ENCODE peak calls at places on chromosomes 2 and 18, in nine cellular contexts. F is BJ; H is keratinocyte; D is lower lobe of right lung; T is fibroblast of mammary gland; S is DND-41; B is mesendoderm; C is astrocyte of the spinal cord; Y is effector memory CD4-positive, alpha-beta T cell. Q is an unnamed sample.

GRCh38 chr2:226835420-226835795 is 446 bp upstream of the RHBDD1 start:
- DNase-seq in F (no peak), H (no peak), D (no peak), T (peak), S (no peak), B (peak), C (no peak), Y (no peak), Q (no peak)

GRCh38 chr18:3041857-3042256 is 28.9 kb upstream of the LPIN2 start:
- DNase-seq in F (no peak), H (no peak), D (no peak), T (no peak), S (no peak), B (no peak), C (no peak), Y (no peak), Q (no peak)

GRCh38 chr18:42141439-42141838 is 186.4 kb downstream of the PIK3C3 start:
- DNase-seq in F (no peak), H (no peak), D (no peak), T (peak), S (no peak), B (peak), C (no peak), Y (no peak), Q (peak)

GRCh38 chr2:242031481-242032019 is 162.0 kb downstream of the RTP5 start:
- DNase-seq in F (peak), H (no peak), D (no peak), T (peak), S (peak), B (no peak), C (peak), Y (peak), Q (peak)

GRCh38 chr2:17303054-17303453 is 215.2 kb downstream of the RAD51AP2 start:
- DNase-seq in F (no peak), H (peak), D (no peak), T (no peak), S (no peak), B (no peak), C (peak), Y (no peak), Q (peak)

GRCh38 chr2:160132761-160133160 is 67.3 kb downstream of the ITGB6 start:
- DNase-seq in F (no peak), H (no peak), D (no peak), T (no peak), S (no peak), B (no peak), C (no peak), Y (no peak), Q (no peak)

GRCh38 chr2:222656544-222657446 is 903 bp upstream of the FARSB start:
- DNase-seq in F (no peak), H (no peak), D (no peak), T (no peak), S (peak), B (no peak), C (no peak), Y (no peak), Q (no peak)

GRCh38 chr2:177983183-177983788 is 89.3 kb downstream of the PDE11A start:
- DNase-seq in F (no peak), H (no peak), D (no peak), T (peak), S (peak), B (peak), C (peak), Y (no peak), Q (peak)

GRCh38 chr18:36782710-36783109 is 46.1 kb downstream of the TPGS2 start:
- DNase-seq in F (no peak), H (no peak), D (no peak), T (no peak), S (no peak), B (no peak), C (no peak), Y (no peak), Q (no peak)

GRCh38 chr2:19799881-19800780 is 101.7 kb downstream of the TTC32 start:
- DNase-seq in F (no peak), H (no peak), D (no peak), T (peak), S (no peak), B (no peak), C (peak), Y (no peak), Q (peak)

GRCh38 chr2:30252723-30253688 is 21.7 kb downstream of the LBH start:
- DNase-seq in F (peak), H (no peak), D (no peak), T (peak), S (no peak), B (peak), C (peak), Y (no peak), Q (peak)

GRCh38 chr2:188443207-188443606 is 151.5 kb downstream of the GULP1 start:
- DNase-seq in F (no peak), H (no peak), D (no peak), T (no peak), S (no peak), B (no peak), C (peak), Y (no peak), Q (no peak)

GRCh38 chr18:47050468-47050867 is 15.0 kb upstream of the ELOA2 start:
- DNase-seq in F (no peak), H (no peak), D (no peak), T (peak), S (peak), B (peak), C (peak), Y (no peak), Q (peak)

GRCh38 chr2:7966032-7966431 is 715.8 kb upstream of the ID2 start:
- DNase-seq in F (no peak), H (no peak), D (no peak), T (no peak), S (no peak), B (no peak), C (no peak), Y (no peak), Q (no peak)

GRCh38 chr2:121564905-121565304 is 34.2 kb downstream of the RNU4ATAC start:
- DNase-seq in F (no peak), H (no peak), D (no peak), T (no peak), S (no peak), B (no peak), C (no peak), Y (no peak), Q (no peak)

GRCh38 chr2:154452906-154453493 is 245.5 kb upstream of the KCNJ3 start:
- DNase-seq in F (no peak), H (no peak), D (no peak), T (peak), S (no peak), B (peak), C (peak), Y (no peak), Q (peak)

GRCh38 chr2:145744541-145745386 is 1224.8 kb upstream of the ZEB2 start:
- DNase-seq in F (peak), H (no peak), D (no peak), T (peak), S (no peak), B (no peak), C (peak), Y (no peak), Q (peak)

GRCh38 chr2:176174850-176175728 is 13.4 kb upstream of the HOXD1 start:
- DNase-seq in F (no peak), H (no peak), D (no peak), T (no peak), S (no peak), B (peak), C (no peak), Y (no peak), Q (no peak)

GRCh38 chr2:85851253-85851955 is 37.4 kb downstream of the ST3GAL5 start:
- DNase-seq in F (peak), H (no peak), D (no peak), T (peak), S (no peak), B (no peak), C (no peak), Y (no peak), Q (peak)

GRCh38 chr2:241558532-241559488 is at the start of gene BOK:
- DNase-seq in F (no peak), H (no peak), D (peak), T (peak), S (no peak), B (peak), C (peak), Y (no peak), Q (peak)

GRCh38 chr18:55302337-55302833 is 285.6 kb downstream of the TCF4 start:
- DNase-seq in F (no peak), H (no peak), D (no peak), T (peak), S (no peak), B (peak), C (no peak), Y (no peak), Q (peak)

GRCh38 chr2:101310591-101311389 is 2.3 kb upstream of the RNF149 start:
- DNase-seq in F (no peak), H (no peak), D (no peak), T (peak), S (no peak), B (no peak), C (no peak), Y (no peak), Q (peak)

GRCh38 chr2:102187191-102188150 is 648 bp downstream of the IL1RL2 start:
- DNase-seq in F (no peak), H (no peak), D (peak), T (peak), S (no peak), B (peak), C (peak), Y (peak), Q (peak)

GRCh38 chr2:141062443-141062842 is 1068.4 kb downstream of the LRP1B start:
- DNase-seq in F (no peak), H (no peak), D (no peak), T (no peak), S (no peak), B (no peak), C (no peak), Y (no peak), Q (no peak)

GRCh38 chr18:4093676-4094075 is 361.4 kb downstream of the DLGAP1 start:
- DNase-seq in F (no peak), H (no peak), D (no peak), T (no peak), S (no peak), B (no peak), C (no peak), Y (no peak), Q (no peak)

GRCh38 chr2:105804266-105804665 is 59.6 kb downstream of the NCK2 start:
- DNase-seq in F (no peak), H (no peak), D (no peak), T (no peak), S (no peak), B (no peak), C (peak), Y (no peak), Q (peak)

GRCh38 chr18:34913837-34914755 is 127.1 kb upstream of the MAPRE2 start:
- DNase-seq in F (no peak), H (no peak), D (no peak), T (no peak), S (no peak), B (peak), C (peak), Y (no peak), Q (no peak)

GRCh38 chr2:190950566-190950991 is 63.4 kb downstream of the STAT1 start:
- DNase-seq in F (no peak), H (no peak), D (no peak), T (no peak), S (no peak), B (no peak), C (no peak), Y (no peak), Q (no peak)

GRCh38 chr18:2326999-2327398 is 244.3 kb downstream of the METTL4 start:
- DNase-seq in F (no peak), H (no peak), D (no peak), T (no peak), S (no peak), B (no peak), C (no peak), Y (no peak), Q (peak)

GRCh38 chr2:71856709-71857525 is 290.7 kb downstream of the CYP26B1 start:
- DNase-seq in F (no peak), H (no peak), D (no peak), T (no peak), S (peak), B (peak), C (no peak), Y (no peak), Q (no peak)

GRCh38 chr18:48848641-48849143 is 102.1 kb downstream of the SMAD7 start:
- DNase-seq in F (no peak), H (peak), D (no peak), T (no peak), S (no peak), B (no peak), C (peak), Y (no peak), Q (no peak)

GRCh38 chr2:238247002-238247822 is 7.4 kb upstream of the HES6 start:
- DNase-seq in F (no peak), H (no peak), D (peak), T (no peak), S (no peak), B (no peak), C (no peak), Y (no peak), Q (peak)

GRCh38 chr18:72993245-72993644 is 125.5 kb upstream of the NETO1 start:
- DNase-seq in F (no peak), H (no peak), D (no peak), T (no peak), S (no peak), B (no peak), C (no peak), Y (no peak), Q (no peak)

GRCh38 chr2:237393523-237393922 is 20.4 kb downstream of the COL6A3 start:
- DNase-seq in F (no peak), H (no peak), D (no peak), T (peak), S (no peak), B (no peak), C (no peak), Y (no peak), Q (no peak)

GRCh38 chr2:191860760-191861466 is 14.0 kb upstream of the CAVIN2 start:
- DNase-seq in F (no peak), H (no peak), D (no peak), T (no peak), S (no peak), B (no peak), C (no peak), Y (no peak), Q (no peak)

GRCh38 chr18:48994044-48994651 is 43.4 kb upstream of the SMAD7 start:
- DNase-seq in F (peak), H (no peak), D (peak), T (peak), S (no peak), B (no peak), C (peak), Y (no peak), Q (peak)

GRCh38 chr2:176091329-176092258 is 927 bp upstream of the HOXD13 start:
- DNase-seq in F (no peak), H (no peak), D (no peak), T (no peak), S (no peak), B (peak), C (no peak), Y (no peak), Q (no peak)

GRCh38 chr2:6773007-6773693 is 92.6 kb downstream of the CMPK2 start:
- DNase-seq in F (no peak), H (no peak), D (peak), T (peak), S (peak), B (peak), C (peak), Y (peak), Q (peak)

GRCh38 chr2:1595274-1595673 is 149.0 kb downstream of the PXDN start:
- DNase-seq in F (no peak), H (no peak), D (no peak), T (no peak), S (no peak), B (no peak), C (no peak), Y (no peak), Q (no peak)

GRCh38 chr2:24047703-24048033 is 477 bp upstream of the WDCP start:
- DNase-seq in F (no peak), H (no peak), D (no peak), T (no peak), S (no peak), B (no peak), C (no peak), Y (no peak), Q (no peak)
- H3K4me3 ChIP-seq in F (no peak), H (peak), D (peak), T (no peak), S (no peak), B (no peak), C (no peak), Y (peak), Q (peak)

DNA sequence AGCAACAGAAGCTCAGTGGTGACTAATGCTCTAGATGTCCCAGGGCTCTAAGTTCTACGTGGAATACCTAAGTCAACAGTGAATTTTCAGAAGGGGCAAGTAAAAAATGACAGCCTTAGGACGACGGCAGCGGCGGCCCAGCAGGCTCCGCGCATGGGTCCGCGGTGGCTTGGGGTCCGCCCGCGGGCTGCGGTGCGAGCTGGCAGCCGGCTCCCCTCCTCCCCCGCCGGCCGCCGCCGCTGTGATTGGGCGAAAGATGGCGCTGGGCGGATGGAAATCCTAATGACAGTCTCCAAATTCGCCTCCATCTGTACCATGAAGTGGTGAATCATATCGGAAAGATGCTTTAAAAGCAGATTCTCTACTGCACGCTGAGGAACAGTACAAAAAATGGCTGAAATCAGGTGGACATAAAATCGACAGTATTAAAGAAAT is 74.7 kb downstream of the HNRNPLL start:
- DNase-seq in F (no peak), H (no peak), D (no peak), T (peak), S (no peak), B (peak), C (peak), Y (no peak), Q (peak)
- H3K4me3 ChIP-seq in F (peak), H (peak), D (peak), T (peak), S (no peak), B (no peak), C (peak), Y (peak), Q (peak)

DNA sequence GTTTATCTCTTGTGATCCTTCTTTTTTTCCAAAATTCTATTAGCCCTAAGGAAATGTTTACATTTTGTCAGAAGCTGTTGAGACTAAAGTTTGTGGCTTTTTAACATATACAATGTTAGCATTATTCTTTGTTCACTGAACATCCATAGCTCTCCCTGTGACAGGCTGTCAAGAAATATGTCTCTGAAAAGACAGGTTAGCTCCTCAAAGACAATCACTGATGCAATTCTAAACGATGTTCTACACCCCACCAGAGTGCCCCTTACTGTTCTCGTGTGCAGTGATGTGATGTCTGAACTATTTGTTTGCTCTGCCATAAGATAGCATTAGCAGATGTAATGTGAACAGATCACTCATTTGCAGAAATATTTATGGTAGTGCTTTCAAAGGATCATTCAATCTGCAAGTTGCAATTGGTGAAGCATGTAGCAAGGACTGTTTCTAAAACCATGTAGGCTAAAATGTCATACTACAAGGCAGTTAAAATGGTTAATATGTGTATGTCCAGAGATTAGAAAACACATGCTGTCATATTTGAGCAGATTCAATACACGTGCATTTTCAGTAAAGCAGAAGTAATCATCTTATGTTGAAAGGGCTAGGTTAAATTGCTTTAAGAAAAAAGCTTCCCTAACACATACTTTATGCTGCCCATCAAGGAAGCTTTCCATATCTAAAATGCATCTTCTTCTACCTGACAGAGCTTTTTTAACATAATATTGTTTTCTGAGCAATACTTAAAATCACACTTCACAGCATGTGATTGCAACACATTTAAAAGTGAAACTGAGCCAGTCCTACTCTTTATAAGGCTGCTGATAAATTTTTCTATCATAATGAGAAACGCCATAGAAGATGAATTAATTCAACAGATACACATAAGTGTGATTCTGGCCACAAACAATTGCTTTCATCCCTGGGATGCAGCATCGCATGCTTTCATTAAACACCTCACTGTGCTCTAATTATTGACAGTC is 285.7 kb upstream of the UBE2E3 start:
- DNase-seq in F (no peak), H (no peak), D (no peak), T (no peak), S (no peak), B (no peak), C (peak), Y (no peak), Q (no peak)
- H3K4me3 ChIP-seq in F (no peak), H (no peak), D (no peak), T (no peak), S (no peak), B (no peak), C (no peak), Y (no peak), Q (peak)

GRCh38 chr2:120176526-120176925 is 46.7 kb downstream of the TMEM185B start:
- DNase-seq in F (no peak), H (no peak), D (no peak), T (no peak), S (no peak), B (no peak), C (no peak), Y (no peak), Q (no peak)
- H3K4me3 ChIP-seq in F (no peak), H (peak), D (peak), T (no peak), S (no peak), B (no peak), C (no peak), Y (no peak), Q (no peak)

GRCh38 chr2:119749405-119750066 is 10.2 kb upstream of the PTPN4 start:
- DNase-seq in F (no peak), H (peak), D (no peak), T (peak), S (no peak), B (no peak), C (peak), Y (no peak), Q (no peak)
- H3K4me3 ChIP-seq in F (no peak), H (no peak), D (no peak), T (no peak), S (no peak), B (no peak), C (no peak), Y (no peak), Q (no peak)

GRCh38 chr2:180144311-180144813 is 137.3 kb upstream of the CWC22 start:
- DNase-seq in F (no peak), H (no peak), D (no peak), T (no peak), S (no peak), B (no peak), C (no peak), Y (no peak), Q (no peak)
- H3K4me3 ChIP-seq in F (no peak), H (no peak), D (no peak), T (no peak), S (no peak), B (no peak), C (no peak), Y (no peak), Q (no peak)

GRCh38 chr2:216632952-216633615 is at the start of gene IGFBP2:
- DNase-seq in F (no peak), H (no peak), D (no peak), T (no peak), S (peak), B (peak), C (peak), Y (no peak), Q (no peak)
- H3K4me3 ChIP-seq in F (peak), H (peak), D (peak), T (peak), S (peak), B (peak), C (peak), Y (no peak), Q (peak)

GRCh38 chr18:26575865-26576217 is 27.5 kb upstream of the KCTD1 start:
- DNase-seq in F (no peak), H (peak), D (no peak), T (no peak), S (peak), B (peak), C (no peak), Y (no peak), Q (no peak)
- H3K4me3 ChIP-seq in F (no peak), H (peak), D (peak), T (no peak), S (peak), B (no peak), C (no peak), Y (no peak), Q (no peak)

GRCh38 chr18:50819027-50819726 is 639 bp downstream of the MRO start:
- DNase-seq in F (no peak), H (no peak), D (peak), T (peak), S (no peak), B (peak), C (peak), Y (no peak), Q (peak)
- H3K4me3 ChIP-seq in F (peak), H (peak), D (peak), T (peak), S (no peak), B (no peak), C (peak), Y (no peak), Q (peak)

Q was measured in AG10803.